ENCODE peak calls at places on chromosome 2, in six cellular contexts. Y is HCT116; Q is GM23338; N is CD8-positive, alpha-beta T cell; P is ovary; H is cardiac muscle cell. T is an unnamed sample.

GRCh38 chr2:221075203-221075602 is 496.9 kb downstream of the EPHA4 start:
- DNase-seq in Y (no peak), Q (no peak), N (no peak), P (no peak), H (peak; percentile 22), T (no peak)

GRCh38 chr2:178999476-178999875 is 50.5 kb downstream of the CCDC141 start:
- DNase-seq in Y (no peak), Q (no peak), N (no peak), P (no peak), H (no peak), T (no peak)

GRCh38 chr2:119174993-119175347 is 16.4 kb upstream of the C1QL2 start:
- DNase-seq in Y (no peak), Q (no peak), N (no peak), P (no peak), H (no peak), T (no peak)

GRCh38 chr2:85787282-85787980 is 33.6 kb downstream of the ATOH8 start:
- DNase-seq in Y (no peak), Q (no peak), N (no peak), P (no peak), H (no peak), T (no peak)

GRCh38 chr2:70301344-70302194 is at the start of gene FAM136A:
- DNase-seq in Y (peak; percentile 59), Q (peak; percentile 94), N (peak; percentile 78), P (peak; percentile 86), H (peak; percentile 94), T (peak; percentile 78)

GRCh38 chr2:164257794-164258193 is 363.5 kb downstream of the GRB14 start:
- DNase-seq in Y (no peak), Q (no peak), N (no peak), P (no peak), H (no peak), T (no peak)

GRCh38 chr2:173982918-173983317 is 17.7 kb upstream of the SP3 start:
- DNase-seq in Y (no peak), Q (no peak), N (no peak), P (peak; percentile 43), H (no peak), T (peak; percentile 59)

GRCh38 chr2:10375570-10376266 is 72.4 kb downstream of the ODC1 start:
- DNase-seq in Y (no peak), Q (no peak), N (no peak), P (no peak), H (no peak), T (no peak)

GRCh38 chr2:29568135-29568534 is 353.3 kb downstream of the ALK start:
- DNase-seq in Y (no peak), Q (no peak), N (no peak), P (no peak), H (peak; percentile 23), T (no peak)

GRCh38 chr2:119327431-119327830 is 39.2 kb downstream of the C2orf76 start:
- DNase-seq in Y (no peak), Q (no peak), N (no peak), P (no peak), H (no peak), T (no peak)

GRCh38 chr2:344811-345210 is 56.9 kb upstream of the ALKAL2 start:
- DNase-seq in Y (no peak), Q (no peak), N (no peak), P (no peak), H (no peak), T (no peak)

GRCh38 chr2:121722479-121722878 is 14.2 kb downstream of the NIFK start:
- DNase-seq in Y (no peak), Q (no peak), N (no peak), P (no peak), H (no peak), T (no peak)

GRCh38 chr2:149049142-149049541 is 10.6 kb downstream of the LYPD6B start:
- DNase-seq in Y (no peak), Q (no peak), N (no peak), P (no peak), H (no peak), T (no peak)

GRCh38 chr2:66691199-66691975 is 256.5 kb downstream of the MEIS1 start:
- DNase-seq in Y (no peak), Q (peak; percentile 35), N (no peak), P (no peak), H (no peak), T (no peak)

GRCh38 chr2:25063876-25064660 is 22.2 kb downstream of the EFR3B start:
- DNase-seq in Y (no peak), Q (no peak), N (no peak), P (no peak), H (no peak), T (no peak)

GRCh38 chr2:102615620-102616436 is 3.5 kb upstream of the SLC9A2 start:
- DNase-seq in Y (peak; percentile 35), Q (peak; percentile 85), N (no peak), P (no peak), H (peak; percentile 80), T (no peak)

GRCh38 chr2:136527560-136527959 is 237.8 kb upstream of the THSD7B start:
- DNase-seq in Y (no peak), Q (peak; percentile 93), N (no peak), P (no peak), H (peak; percentile 87), T (no peak)

GRCh38 chr2:15636972-15637785 is 45.5 kb downstream of the DDX1 start:
- DNase-seq in Y (peak; percentile 23), Q (peak; percentile 85), N (peak; percentile 20), P (peak; percentile 84), H (peak; percentile 85), T (peak; percentile 66)

GRCh38 chr2:204434660-204435462 is 110.4 kb upstream of the PARD3B start:
- DNase-seq in Y (no peak), Q (no peak), N (no peak), P (no peak), H (no peak), T (no peak)

GRCh38 chr2:101736861-101737291 is 39.4 kb downstream of the MAP4K4 start:
- DNase-seq in Y (no peak), Q (no peak), N (no peak), P (no peak), H (no peak), T (no peak)

GRCh38 chr2:84894131-84894586 is 11.3 kb upstream of the TMSB10 start:
- DNase-seq in Y (no peak), Q (peak; percentile 62), N (no peak), P (no peak), H (no peak), T (no peak)

GRCh38 chr2:3125761-3126130 is 251.9 kb downstream of the EIPR1 start:
- DNase-seq in Y (no peak), Q (no peak), N (no peak), P (no peak), H (no peak), T (no peak)

GRCh38 chr2:61946661-61947060 is 41.2 kb downstream of the COMMD1 start:
- DNase-seq in Y (no peak), Q (no peak), N (no peak), P (no peak), H (no peak), T (no peak)

DNA sequence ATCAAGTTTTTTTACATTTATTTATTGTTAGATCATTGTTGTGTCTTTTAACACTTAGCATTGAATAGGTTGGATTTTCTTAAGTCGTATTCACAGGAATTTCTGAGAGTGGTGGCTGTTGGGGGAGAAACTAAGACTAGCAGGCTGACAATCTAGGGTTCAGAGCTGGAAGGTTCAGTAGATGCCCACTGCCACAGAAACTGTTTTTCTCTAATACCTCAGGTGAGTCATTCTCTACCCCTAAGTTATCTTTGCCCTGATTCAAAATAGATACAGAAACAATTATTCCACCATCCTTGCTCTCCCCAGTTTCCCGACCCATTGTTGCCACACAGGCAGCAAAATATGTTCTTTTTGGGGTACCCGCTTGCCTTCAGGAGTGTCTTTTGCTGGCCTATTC is 870.8 kb upstream of the ID2 start:
- DNase-seq in Y (no peak), Q (no peak), N (no peak), P (no peak), H (no peak), T (no peak)
- H3K36me3 ChIP-seq in Y (no peaks in the 10 kb centered on the region), Q (peaks cover 2% of the 10 kb centered on the region), N (no peaks in the 10 kb centered on the region), P (no peaks in the 10 kb centered on the region), H (no peaks in the 10 kb centered on the region), T (no peaks in the 10 kb centered on the region)

DNA sequence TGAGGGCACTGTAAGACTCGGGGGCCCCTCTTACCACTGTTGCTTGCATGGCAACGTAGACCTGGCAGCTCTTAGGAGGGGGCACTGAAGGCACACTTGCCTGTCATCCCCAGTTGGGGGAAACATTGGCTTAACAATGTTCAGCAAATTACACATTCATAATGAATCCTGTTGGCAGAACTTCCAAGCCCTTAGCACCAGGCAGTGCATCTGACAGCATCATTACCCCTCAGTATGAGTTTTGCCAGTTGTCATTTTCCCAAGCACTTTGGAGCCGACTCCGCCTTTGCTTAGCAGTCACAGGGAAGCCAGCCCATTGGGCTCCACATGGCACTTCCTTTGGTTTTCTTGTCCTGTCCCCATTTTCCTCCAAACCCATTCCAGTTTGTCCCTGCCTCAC is 73.7 kb downstream of the VSNL1 start:
- DNase-seq in Y (no peak), Q (no peak), N (no peak), P (no peak), H (no peak), T (no peak)
- H3K4me3 ChIP-seq in Y (no peak overlapping the region), Q (no peak overlapping the region), N (no peak overlapping the region), P (no peak overlapping the region), H (no peak overlapping the region), T (no peak overlapping the region)

DNA sequence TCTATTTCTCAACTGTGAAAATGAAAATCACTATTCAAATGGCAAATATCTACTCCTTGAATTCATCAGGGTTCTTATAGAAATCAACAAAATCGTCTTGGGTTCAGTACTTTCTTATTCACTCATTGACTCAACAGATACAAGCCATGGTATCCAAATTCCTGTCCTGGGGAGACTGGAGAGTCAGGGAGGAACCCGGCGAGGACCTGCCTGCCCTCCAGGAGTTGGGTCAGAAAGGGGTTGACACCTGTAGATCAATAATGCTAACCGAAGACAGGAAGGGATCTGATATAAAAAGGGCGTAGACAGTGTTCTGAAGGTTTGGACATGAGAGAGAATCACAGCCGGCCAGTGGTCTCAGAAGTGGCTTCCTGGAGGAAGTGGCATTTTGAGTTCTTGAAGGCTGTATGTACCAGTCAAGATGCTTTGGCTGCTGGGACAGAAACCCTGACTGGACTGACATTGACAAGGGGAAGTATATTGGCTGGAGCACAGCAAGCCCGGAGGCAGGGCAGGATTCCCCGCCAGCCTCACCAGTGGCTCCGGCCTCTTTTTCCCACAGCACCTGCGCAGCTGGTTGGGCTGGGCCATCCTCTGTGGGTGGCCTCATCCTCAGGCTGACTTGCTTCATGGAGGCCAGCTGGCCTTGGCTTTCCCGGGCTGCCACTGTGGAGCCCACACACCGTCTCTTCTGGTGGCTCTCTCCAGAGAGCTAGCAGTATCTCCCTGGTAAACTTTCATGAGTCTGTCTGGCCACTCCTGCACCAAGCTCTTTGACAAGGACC is 3.0 kb downstream of the LRRFIP1 start:
- DNase-seq in Y (no peak), Q (no peak), N (no peak), P (no peak), H (no peak), T (no peak)
- H3K36me3 ChIP-seq in Y (no peaks in the 10 kb centered on the region), Q (peaks cover 3% of the 10 kb centered on the region), N (no peaks in the 10 kb centered on the region), P (no peaks in the 10 kb centered on the region), H (no peaks in the 10 kb centered on the region), T (no peaks in the 10 kb centered on the region)

GRCh38 chr2:207156045-207156444 is 9.7 kb downstream of the KLF7 start:
- DNase-seq in Y (no peak), Q (no peak), N (no peak), P (no peak), H (no peak), T (no peak)

GRCh38 chr2:207153266-207153990 is 12.3 kb downstream of the KLF7 start:
- DNase-seq in Y (no peak), Q (no peak), N (no peak), P (no peak), H (no peak), T (no peak)

GRCh38 chr2:207155516-207155915 is 10.2 kb downstream of the KLF7 start:
- DNase-seq in Y (no peak), Q (no peak), N (no peak), P (no peak), H (no peak), T (no peak)

GRCh38 chr2:207156451-207157161 is 9.1 kb downstream of the KLF7 start:
- DNase-seq in Y (no peak), Q (no peak), N (no peak), P (no peak), H (no peak), T (no peak)

GRCh38 chr2:207154556-207155179 is 11.1 kb downstream of the KLF7 start:
- DNase-seq in Y (no peak), Q (no peak), N (no peak), P (no peak), H (no peak), T (no peak)
- H3K4me3 ChIP-seq in Y (no peak overlapping the region), Q (no peak overlapping the region), N (no peak overlapping the region), P (no peak overlapping the region), H (no peak overlapping the region), T (no peak overlapping the region)